ENCODE peak calls at places on chromosomes 1 and 21, in ten cellular contexts. One of them, this sample, is unnamed.

GRCh38 chr1:10519016-10519417 is 44.3 kb downstream of the PEX14 start:
- DNase-seq in mammary epithelial cell: no peak
- DNase-seq in GM12865: no peak
- DNase-seq in B cell: no peak
- DNase-seq in ecto neural progenitor cell: no peak
- DNase-seq in astrocyte of the spinal cord: no peak
- DNase-seq in endothelial cell: no peak
- DNase-seq in NCI-H510A: peak
- DNase-seq in tibial artery: no peak
- DNase-seq in midbrain: no peak
- DNase-seq in this sample: no peak

GRCh38 chr1:20343149-20343936 is 52.7 kb downstream of the VWA5B1 start:
- DNase-seq in mammary epithelial cell: no peak
- DNase-seq in GM12865: no peak
- DNase-seq in B cell: peak
- DNase-seq in ecto neural progenitor cell: peak
- DNase-seq in astrocyte of the spinal cord: no peak
- DNase-seq in endothelial cell: peak
- DNase-seq in NCI-H510A: no peak
- DNase-seq in tibial artery: no peak
- DNase-seq in midbrain: peak
- DNase-seq in this sample: no peak

GRCh38 chr1:111813440-111814304 is 58.0 kb downstream of the DDX20 start:
- DNase-seq in mammary epithelial cell: no peak
- DNase-seq in GM12865: no peak
- DNase-seq in B cell: no peak
- DNase-seq in ecto neural progenitor cell: no peak
- DNase-seq in astrocyte of the spinal cord: no peak
- DNase-seq in endothelial cell: no peak
- DNase-seq in NCI-H510A: no peak
- DNase-seq in tibial artery: no peak
- DNase-seq in midbrain: no peak
- DNase-seq in this sample: no peak

GRCh38 chr1:12087797-12088314 is 24.8 kb downstream of the TNFRSF8 start:
- DNase-seq in mammary epithelial cell: no peak
- DNase-seq in GM12865: peak
- DNase-seq in B cell: peak
- DNase-seq in ecto neural progenitor cell: no peak
- DNase-seq in astrocyte of the spinal cord: no peak
- DNase-seq in endothelial cell: no peak
- DNase-seq in NCI-H510A: no peak
- DNase-seq in tibial artery: no peak
- DNase-seq in midbrain: no peak
- DNase-seq in this sample: peak

GRCh38 chr1:182720465-182720864 is 36.1 kb upstream of the RGS8 start:
- DNase-seq in mammary epithelial cell: peak
- DNase-seq in GM12865: no peak
- DNase-seq in B cell: no peak
- DNase-seq in ecto neural progenitor cell: no peak
- DNase-seq in astrocyte of the spinal cord: no peak
- DNase-seq in endothelial cell: peak
- DNase-seq in NCI-H510A: no peak
- DNase-seq in tibial artery: no peak
- DNase-seq in midbrain: no peak
- DNase-seq in this sample: no peak

GRCh38 chr1:211323156-211324063 is 3.2 kb upstream of the TRAF5 start:
- DNase-seq in mammary epithelial cell: peak
- DNase-seq in GM12865: peak
- DNase-seq in B cell: peak
- DNase-seq in ecto neural progenitor cell: peak
- DNase-seq in astrocyte of the spinal cord: peak
- DNase-seq in endothelial cell: peak
- DNase-seq in NCI-H510A: no peak
- DNase-seq in tibial artery: peak
- DNase-seq in midbrain: peak
- DNase-seq in this sample: peak

GRCh38 chr1:52368383-52369172 is 2.6 kb upstream of the CC2D1B start:
- DNase-seq in mammary epithelial cell: peak
- DNase-seq in GM12865: peak
- DNase-seq in B cell: peak
- DNase-seq in ecto neural progenitor cell: peak
- DNase-seq in astrocyte of the spinal cord: peak
- DNase-seq in endothelial cell: peak
- DNase-seq in NCI-H510A: peak
- DNase-seq in tibial artery: no peak
- DNase-seq in midbrain: peak
- DNase-seq in this sample: peak

GRCh38 chr1:26959722-26960624 is at the start of gene KDF1:
- DNase-seq in mammary epithelial cell: peak
- DNase-seq in GM12865: no peak
- DNase-seq in B cell: peak
- DNase-seq in ecto neural progenitor cell: peak
- DNase-seq in astrocyte of the spinal cord: no peak
- DNase-seq in endothelial cell: no peak
- DNase-seq in NCI-H510A: peak
- DNase-seq in tibial artery: no peak
- DNase-seq in midbrain: no peak
- DNase-seq in this sample: peak

GRCh38 chr1:11768821-11769220 is 6.8 kb downstream of the C1orf167 start:
- DNase-seq in mammary epithelial cell: no peak
- DNase-seq in GM12865: no peak
- DNase-seq in B cell: no peak
- DNase-seq in ecto neural progenitor cell: no peak
- DNase-seq in astrocyte of the spinal cord: no peak
- DNase-seq in endothelial cell: no peak
- DNase-seq in NCI-H510A: no peak
- DNase-seq in tibial artery: no peak
- DNase-seq in midbrain: no peak
- DNase-seq in this sample: no peak

GRCh38 chr1:70143052-70143659 is 62.2 kb downstream of the LRRC40 start:
- DNase-seq in mammary epithelial cell: no peak
- DNase-seq in GM12865: no peak
- DNase-seq in B cell: no peak
- DNase-seq in ecto neural progenitor cell: no peak
- DNase-seq in astrocyte of the spinal cord: peak
- DNase-seq in endothelial cell: no peak
- DNase-seq in NCI-H510A: no peak
- DNase-seq in tibial artery: no peak
- DNase-seq in midbrain: no peak
- DNase-seq in this sample: no peak

GRCh38 chr21:37335053-37335452 is 31.5 kb upstream of the DYRK1A start:
- DNase-seq in mammary epithelial cell: no peak
- DNase-seq in GM12865: no peak
- DNase-seq in B cell: no peak
- DNase-seq in ecto neural progenitor cell: no peak
- DNase-seq in astrocyte of the spinal cord: no peak
- DNase-seq in endothelial cell: no peak
- DNase-seq in NCI-H510A: no peak
- DNase-seq in tibial artery: no peak
- DNase-seq in midbrain: no peak
- DNase-seq in this sample: no peak

GRCh38 chr1:184315254-184315653 is 71.6 kb upstream of the C1orf21 start:
- DNase-seq in mammary epithelial cell: no peak
- DNase-seq in GM12865: no peak
- DNase-seq in B cell: no peak
- DNase-seq in ecto neural progenitor cell: no peak
- DNase-seq in astrocyte of the spinal cord: no peak
- DNase-seq in endothelial cell: no peak
- DNase-seq in NCI-H510A: no peak
- DNase-seq in tibial artery: no peak
- DNase-seq in midbrain: no peak
- DNase-seq in this sample: no peak

GRCh38 chr1:221832151-221832550 is 90.3 kb upstream of the DUSP10 start:
- DNase-seq in mammary epithelial cell: peak
- DNase-seq in GM12865: no peak
- DNase-seq in B cell: no peak
- DNase-seq in ecto neural progenitor cell: no peak
- DNase-seq in astrocyte of the spinal cord: no peak
- DNase-seq in endothelial cell: no peak
- DNase-seq in NCI-H510A: no peak
- DNase-seq in tibial artery: no peak
- DNase-seq in midbrain: no peak
- DNase-seq in this sample: no peak

GRCh38 chr1:56709269-56709880 is 64.3 kb downstream of the PRKAA2 start:
- DNase-seq in mammary epithelial cell: peak
- DNase-seq in GM12865: peak
- DNase-seq in B cell: peak
- DNase-seq in ecto neural progenitor cell: no peak
- DNase-seq in astrocyte of the spinal cord: peak
- DNase-seq in endothelial cell: peak
- DNase-seq in NCI-H510A: no peak
- DNase-seq in tibial artery: no peak
- DNase-seq in midbrain: peak
- DNase-seq in this sample: no peak

GRCh38 chr21:25496825-25497482 is 110.3 kb downstream of the MRPL39 start:
- DNase-seq in mammary epithelial cell: no peak
- DNase-seq in GM12865: peak
- DNase-seq in B cell: no peak
- DNase-seq in ecto neural progenitor cell: no peak
- DNase-seq in astrocyte of the spinal cord: peak
- DNase-seq in endothelial cell: no peak
- DNase-seq in NCI-H510A: no peak
- DNase-seq in tibial artery: no peak
- DNase-seq in midbrain: no peak
- DNase-seq in this sample: no peak

GRCh38 chr1:187877220-187877619 is 1048.5 kb downstream of the PLA2G4A start:
- DNase-seq in mammary epithelial cell: no peak
- DNase-seq in GM12865: no peak
- DNase-seq in B cell: no peak
- DNase-seq in ecto neural progenitor cell: no peak
- DNase-seq in astrocyte of the spinal cord: no peak
- DNase-seq in endothelial cell: no peak
- DNase-seq in NCI-H510A: peak
- DNase-seq in tibial artery: no peak
- DNase-seq in midbrain: no peak
- DNase-seq in this sample: no peak

GRCh38 chr1:39657923-39658485 is 13.9 kb downstream of the NT5C1A start:
- DNase-seq in mammary epithelial cell: peak
- DNase-seq in GM12865: peak
- DNase-seq in B cell: no peak
- DNase-seq in ecto neural progenitor cell: peak
- DNase-seq in astrocyte of the spinal cord: peak
- DNase-seq in endothelial cell: peak
- DNase-seq in NCI-H510A: peak
- DNase-seq in tibial artery: peak
- DNase-seq in midbrain: peak
- DNase-seq in this sample: peak

GRCh38 chr1:209105769-209106168 is 477.7 kb upstream of the CAMK1G start:
- DNase-seq in mammary epithelial cell: no peak
- DNase-seq in GM12865: no peak
- DNase-seq in B cell: no peak
- DNase-seq in ecto neural progenitor cell: no peak
- DNase-seq in astrocyte of the spinal cord: no peak
- DNase-seq in endothelial cell: no peak
- DNase-seq in NCI-H510A: no peak
- DNase-seq in tibial artery: no peak
- DNase-seq in midbrain: no peak
- DNase-seq in this sample: no peak

GRCh38 chr1:45221716-45222115 is 15.3 kb upstream of the ZSWIM5 start:
- DNase-seq in mammary epithelial cell: peak
- DNase-seq in GM12865: no peak
- DNase-seq in B cell: no peak
- DNase-seq in ecto neural progenitor cell: no peak
- DNase-seq in astrocyte of the spinal cord: peak
- DNase-seq in endothelial cell: no peak
- DNase-seq in NCI-H510A: no peak
- DNase-seq in tibial artery: no peak
- DNase-seq in midbrain: no peak
- DNase-seq in this sample: no peak

GRCh38 chr1:154557939-154558609 is 388 bp downstream of the UBE2Q1 start:
- DNase-seq in mammary epithelial cell: no peak
- DNase-seq in GM12865: peak
- DNase-seq in B cell: no peak
- DNase-seq in ecto neural progenitor cell: peak
- DNase-seq in astrocyte of the spinal cord: no peak
- DNase-seq in endothelial cell: peak
- DNase-seq in NCI-H510A: no peak
- DNase-seq in tibial artery: peak
- DNase-seq in midbrain: no peak
- DNase-seq in this sample: no peak

GRCh38 chr1:28580706-28581530 is 11.1 kb upstream of the RAB42 start:
- DNase-seq in mammary epithelial cell: peak
- DNase-seq in GM12865: peak
- DNase-seq in B cell: peak
- DNase-seq in ecto neural progenitor cell: no peak
- DNase-seq in astrocyte of the spinal cord: peak
- DNase-seq in endothelial cell: no peak
- DNase-seq in NCI-H510A: no peak
- DNase-seq in tibial artery: no peak
- DNase-seq in midbrain: peak
- DNase-seq in this sample: no peak

GRCh38 chr21:43726686-43727570 is 8.0 kb downstream of the PDXK start:
- DNase-seq in mammary epithelial cell: no peak
- DNase-seq in GM12865: no peak
- DNase-seq in B cell: no peak
- DNase-seq in ecto neural progenitor cell: peak
- DNase-seq in astrocyte of the spinal cord: no peak
- DNase-seq in endothelial cell: no peak
- DNase-seq in NCI-H510A: no peak
- DNase-seq in tibial artery: no peak
- DNase-seq in midbrain: no peak
- DNase-seq in this sample: no peak

GRCh38 chr21:31786164-31786920 is 54.4 kb upstream of the SCAF4 start:
- DNase-seq in mammary epithelial cell: no peak
- DNase-seq in GM12865: no peak
- DNase-seq in B cell: no peak
- DNase-seq in ecto neural progenitor cell: no peak
- DNase-seq in astrocyte of the spinal cord: no peak
- DNase-seq in endothelial cell: no peak
- DNase-seq in NCI-H510A: no peak
- DNase-seq in tibial artery: no peak
- DNase-seq in midbrain: no peak
- DNase-seq in this sample: no peak

GRCh38 chr1:112818990-112819689 is 104.0 kb upstream of the PPM1J start:
- DNase-seq in mammary epithelial cell: no peak
- DNase-seq in GM12865: no peak
- DNase-seq in B cell: no peak
- DNase-seq in ecto neural progenitor cell: no peak
- DNase-seq in astrocyte of the spinal cord: peak
- DNase-seq in endothelial cell: no peak
- DNase-seq in NCI-H510A: no peak
- DNase-seq in tibial artery: no peak
- DNase-seq in midbrain: peak
- DNase-seq in this sample: no peak

GRCh38 chr1:58515794-58516401 is 30.6 kb downstream of the OMA1 start:
- DNase-seq in mammary epithelial cell: peak
- DNase-seq in GM12865: peak
- DNase-seq in B cell: peak
- DNase-seq in ecto neural progenitor cell: no peak
- DNase-seq in astrocyte of the spinal cord: peak
- DNase-seq in endothelial cell: peak
- DNase-seq in NCI-H510A: peak
- DNase-seq in tibial artery: peak
- DNase-seq in midbrain: peak
- DNase-seq in this sample: no peak

GRCh38 chr1:150141452-150141851 is 8.3 kb upstream of the PLEKHO1 start:
- DNase-seq in mammary epithelial cell: no peak
- DNase-seq in GM12865: no peak
- DNase-seq in B cell: no peak
- DNase-seq in ecto neural progenitor cell: no peak
- DNase-seq in astrocyte of the spinal cord: no peak
- DNase-seq in endothelial cell: no peak
- DNase-seq in NCI-H510A: no peak
- DNase-seq in tibial artery: no peak
- DNase-seq in midbrain: no peak
- DNase-seq in this sample: no peak

GRCh38 chr1:169287280-169287679 is 80.3 kb downstream of the NME7 start:
- DNase-seq in mammary epithelial cell: no peak
- DNase-seq in GM12865: no peak
- DNase-seq in B cell: no peak
- DNase-seq in ecto neural progenitor cell: no peak
- DNase-seq in astrocyte of the spinal cord: no peak
- DNase-seq in endothelial cell: no peak
- DNase-seq in NCI-H510A: no peak
- DNase-seq in tibial artery: no peak
- DNase-seq in midbrain: no peak
- DNase-seq in this sample: no peak

GRCh38 chr1:235491644-235492043 is 12.6 kb downstream of the B3GALNT2 start:
- DNase-seq in mammary epithelial cell: no peak
- DNase-seq in GM12865: no peak
- DNase-seq in B cell: no peak
- DNase-seq in ecto neural progenitor cell: no peak
- DNase-seq in astrocyte of the spinal cord: no peak
- DNase-seq in endothelial cell: no peak
- DNase-seq in NCI-H510A: no peak
- DNase-seq in tibial artery: no peak
- DNase-seq in midbrain: no peak
- DNase-seq in this sample: no peak